ENCODE peak calls at places on chromosomes 11 and 22, in nine cellular contexts. N is transverse colon, Q is colonic mucosa, C is HCT116, K is IMR-90, S is tibial nerve, T is AG10803, F is astrocyte, E is spleen. P is an unnamed sample.

GRCh38 chr22:39368402-39368801 is 18.6 kb downstream of the SYNGR1 start:
- DNase-seq in N (no peak), Q (no peak), C (no peak), K (no peak), S (no peak), T (no peak), F (no peak), E (no peak), P (no peak)

GRCh38 chr22:28883917-28884753 is 763 bp downstream of the ZNRF3 start:
- DNase-seq in N (peak), Q (peak), C (peak), K (peak), S (no peak), T (peak), F (no peak), E (peak), P (peak)

GRCh38 chr22:24097961-24098391 is 83.3 kb upstream of the SUSD2 start:
- DNase-seq in N (no peak), Q (no peak), C (no peak), K (no peak), S (no peak), T (no peak), F (no peak), E (peak), P (no peak)

GRCh38 chr11:44842219-44842618 is 108.5 kb downstream of the TP53I11 start:
- DNase-seq in N (no peak), Q (no peak), C (no peak), K (peak), S (no peak), T (peak), F (peak), E (no peak), P (no peak)

GRCh38 chr11:64990222-64990918 is 6.4 kb downstream of the BATF2 start:
- DNase-seq in N (no peak), Q (no peak), C (no peak), K (no peak), S (no peak), T (no peak), F (peak), E (peak), P (no peak)

GRCh38 chr11:61195710-61196109 is 7.6 kb upstream of the PGA3 start:
- DNase-seq in N (no peak), Q (no peak), C (no peak), K (no peak), S (no peak), T (no peak), F (no peak), E (no peak), P (no peak)

GRCh38 chr11:131979364-131979763 is 608.9 kb downstream of the NTM start:
- DNase-seq in N (no peak), Q (no peak), C (no peak), K (no peak), S (no peak), T (no peak), F (no peak), E (no peak), P (no peak)

GRCh38 chr11:126357969-126358762 is 2.7 kb downstream of the ST3GAL4 start:
- DNase-seq in N (no peak), Q (no peak), C (no peak), K (no peak), S (no peak), T (no peak), F (no peak), E (peak), P (no peak)

GRCh38 chr22:50606126-50606525 is 5.5 kb downstream of the MAPK8IP2 start:
- DNase-seq in N (no peak), Q (no peak), C (no peak), K (no peak), S (no peak), T (no peak), F (no peak), E (no peak), P (no peak)
- TF ChIP-seq CTCF in N (no peak), Q (no peak), C (peak), K (no peak), S (no peak), T (no peak), F (no peak), E (no peak), P (peak)

DNA sequence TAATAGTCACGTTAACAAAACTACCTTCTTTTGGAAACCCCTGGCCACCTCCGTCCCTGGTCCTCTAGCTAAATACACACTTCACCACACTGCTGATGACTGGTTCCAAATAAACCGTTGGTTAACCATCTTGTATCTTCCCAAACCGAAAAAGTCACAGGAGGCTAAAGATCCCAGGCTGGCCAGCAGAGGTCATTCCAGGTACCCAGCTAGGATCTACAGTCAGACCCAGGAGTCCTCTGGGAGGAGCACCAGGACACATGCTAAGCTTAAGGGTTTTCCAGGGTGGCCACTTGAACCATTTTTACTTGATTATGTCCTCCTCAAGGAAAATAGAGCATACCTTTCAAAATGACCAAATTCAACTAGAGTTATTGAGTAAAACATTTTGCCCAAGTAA is 103.2 kb downstream of the ETS1 start:
- DNase-seq in N (no peak), Q (no peak), C (no peak), K (no peak), S (no peak), T (no peak), F (no peak), E (no peak), P (no peak)
- TF ChIP-seq CTCF in N (no peak), Q (no peak), C (peak), K (no peak), S (no peak), T (no peak), F (no peak), E (no peak), P (no peak)

DNA sequence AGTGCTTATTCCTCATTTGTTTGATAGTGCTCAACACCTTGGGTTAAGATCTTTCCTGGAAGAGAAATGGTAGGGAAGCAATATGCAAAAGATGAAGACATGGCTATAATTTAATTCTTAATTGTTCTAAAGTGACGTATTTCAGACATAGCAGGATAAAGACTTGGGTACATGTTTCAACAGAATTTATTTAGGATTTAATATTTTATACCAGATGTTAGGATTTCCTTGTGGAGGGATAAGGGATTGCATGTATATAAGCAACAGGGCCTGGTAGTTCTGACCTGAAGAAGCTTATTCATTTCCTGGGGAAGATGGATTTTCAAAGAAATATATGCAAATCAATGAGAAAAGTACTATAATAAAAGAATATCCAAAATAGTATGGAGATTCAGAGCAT is 163.8 kb downstream of the FAT3 start:
- DNase-seq in N (no peak), Q (no peak), C (no peak), K (no peak), S (no peak), T (no peak), F (no peak), E (no peak), P (no peak)
- TF ChIP-seq CTCF in N (peak), Q (no peak), C (no peak), K (no peak), S (no peak), T (peak), F (peak), E (no peak), P (no peak)

DNA sequence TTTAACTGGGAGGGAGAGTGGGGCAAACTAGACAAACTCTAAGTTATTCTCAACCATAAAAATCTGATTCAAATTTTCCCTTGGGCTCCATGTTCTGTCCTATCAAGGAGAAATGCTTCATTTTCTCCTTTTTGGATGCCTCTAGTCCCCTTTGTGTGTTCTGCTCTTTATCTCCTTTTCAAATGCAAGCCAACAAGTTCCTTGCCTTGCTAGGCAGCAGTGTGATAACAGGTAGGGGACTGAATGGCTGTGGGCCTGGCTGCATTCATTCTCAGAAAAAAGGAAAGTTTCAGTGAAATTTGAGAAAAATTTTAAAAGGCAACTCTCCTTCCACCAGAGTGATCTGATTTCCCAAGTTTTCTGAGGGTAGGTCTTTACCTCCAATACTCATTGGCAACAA is 26.9 kb upstream of the MMP8 start:
- DNase-seq in N (no peak), Q (no peak), C (no peak), K (no peak), S (no peak), T (no peak), F (no peak), E (no peak), P (no peak)
- TF ChIP-seq CTCF in N (no peak), Q (no peak), C (no peak), K (no peak), S (no peak), T (no peak), F (no peak), E (no peak), P (no peak)

GRCh38 chr11:71240865-71241691 is 11.3 kb downstream of the SHANK2 start:
- DNase-seq in N (peak), Q (no peak), C (no peak), K (peak), S (peak), T (peak), F (peak), E (peak), P (peak)
- TF ChIP-seq CTCF in N (no peak), Q (no peak), C (no peak), K (no peak), S (no peak), T (no peak), F (no peak), E (no peak), P (no peak)

GRCh38 chr22:30214703-30215405 is 31.7 kb downstream of the LIF start:
- DNase-seq in N (no peak), Q (no peak), C (no peak), K (no peak), S (no peak), T (no peak), F (no peak), E (peak), P (no peak)

GRCh38 chr22:30211124-30211820 is 35.3 kb downstream of the LIF start:
- DNase-seq in N (no peak), Q (no peak), C (no peak), K (no peak), S (no peak), T (no peak), F (no peak), E (peak), P (no peak)

GRCh38 chr22:30212996-30213441 is 33.5 kb downstream of the LIF start:
- DNase-seq in N (no peak), Q (no peak), C (no peak), K (no peak), S (no peak), T (peak), F (no peak), E (peak), P (peak)

GRCh38 chr22:30210235-30210831 is 36.2 kb downstream of the LIF start:
- DNase-seq in N (no peak), Q (no peak), C (peak), K (peak), S (no peak), T (no peak), F (peak), E (peak), P (peak)

GRCh38 chr22:30212363-30212995 is 34.1 kb downstream of the LIF start:
- DNase-seq in N (peak), Q (no peak), C (peak), K (peak), S (peak), T (peak), F (peak), E (peak), P (peak)
- TF ChIP-seq CTCF in N (no peak), Q (no peak), C (peak), K (peak), S (no peak), T (peak), F (no peak), E (no peak), P (no peak)

GRCh38 chr11:85464283-85464682 is 162.9 kb downstream of the DLG2 start:
- DNase-seq in N (no peak), Q (no peak), C (no peak), K (no peak), S (no peak), T (no peak), F (no peak), E (no peak), P (no peak)
- TF ChIP-seq CTCF in N (no peak), Q (no peak), C (peak), K (no peak), S (no peak), T (no peak), F (no peak), E (no peak), P (no peak)

GRCh38 chr11:17769218-17769617 is 34.6 kb downstream of the KCNC1 start:
- DNase-seq in N (no peak), Q (no peak), C (no peak), K (no peak), S (no peak), T (no peak), F (no peak), E (no peak), P (no peak)

GRCh38 chr11:17768547-17768946 is 34.0 kb downstream of the KCNC1 start:
- DNase-seq in N (no peak), Q (no peak), C (no peak), K (no peak), S (no peak), T (no peak), F (no peak), E (peak), P (no peak)

GRCh38 chr11:17771415-17771814 is 36.8 kb downstream of the KCNC1 start:
- DNase-seq in N (no peak), Q (no peak), C (no peak), K (no peak), S (no peak), T (no peak), F (no peak), E (no peak), P (no peak)

GRCh38 chr11:17770917-17771316 is 36.3 kb downstream of the KCNC1 start:
- DNase-seq in N (no peak), Q (no peak), C (no peak), K (peak), S (no peak), T (no peak), F (no peak), E (no peak), P (no peak)

GRCh38 chr11:17770048-17770652 is 35.6 kb downstream of the KCNC1 start:
- DNase-seq in N (peak), Q (peak), C (no peak), K (no peak), S (no peak), T (no peak), F (no peak), E (peak), P (peak)
- TF ChIP-seq CTCF in N (peak), Q (peak), C (peak), K (no peak), S (no peak), T (no peak), F (no peak), E (no peak), P (no peak)

GRCh38 chr22:17893900-17894299 is 119.6 kb upstream of the BID start:
- DNase-seq in N (peak), Q (peak), C (no peak), K (no peak), S (no peak), T (no peak), F (no peak), E (no peak), P (no peak)

GRCh38 chr22:17888855-17889254 is 114.6 kb upstream of the BID start:
- DNase-seq in N (no peak), Q (no peak), C (no peak), K (peak), S (no peak), T (peak), F (peak), E (no peak), P (no peak)

GRCh38 chr22:17890892-17891291 is 116.6 kb upstream of the BID start:
- DNase-seq in N (no peak), Q (no peak), C (no peak), K (no peak), S (no peak), T (no peak), F (no peak), E (no peak), P (no peak)

GRCh38 chr22:17890245-17890671 is 116.0 kb upstream of the BID start:
- DNase-seq in N (peak), Q (peak), C (no peak), K (peak), S (no peak), T (no peak), F (peak), E (no peak), P (no peak)

GRCh38 chr22:17891427-17892167 is 117.3 kb upstream of the BID start:
- DNase-seq in N (peak), Q (peak), C (no peak), K (no peak), S (no peak), T (no peak), F (no peak), E (no peak), P (no peak)
- TF ChIP-seq CTCF in N (peak), Q (peak), C (peak), K (peak), S (peak), T (peak), F (no peak), E (peak), P (no peak)

GRCh38 chr11:36509694-36510566 is at the start of gene TRAF6:
- DNase-seq in N (peak), Q (peak), C (peak), K (peak), S (peak), T (peak), F (peak), E (peak), P (peak)

GRCh38 chr11:36508743-36509142 is 1.3 kb downstream of the TRAF6 start:
- DNase-seq in N (no peak), Q (no peak), C (no peak), K (peak), S (no peak), T (no peak), F (no peak), E (no peak), P (no peak)

GRCh38 chr11:36512016-36512415 is 1.9 kb upstream of the TRAF6 start:
- DNase-seq in N (no peak), Q (peak), C (no peak), K (peak), S (no peak), T (no peak), F (no peak), E (no peak), P (no peak)

GRCh38 chr11:36509265-36509664 is 807 bp downstream of the TRAF6 start:
- DNase-seq in N (no peak), Q (peak), C (no peak), K (peak), S (no peak), T (peak), F (peak), E (no peak), P (no peak)

GRCh38 chr11:36510567-36511020 is 522 bp upstream of the TRAF6 start:
- DNase-seq in N (no peak), Q (no peak), C (no peak), K (peak), S (no peak), T (peak), F (peak), E (no peak), P (no peak)
- TF ChIP-seq CTCF in N (no peak), Q (no peak), C (no peak), K (no peak), S (no peak), T (no peak), F (no peak), E (no peak), P (no peak)

P was measured in Calu3.